ENCODE peak calls at places on chromosomes 6 and 20, in four cellular contexts. L, K, A and C are unnamed samples.

GRCh38 chr6:65707134-65707826 is at the start of gene EYS:
- DNase-seq in K (no peak), A (peak), L (no peak), C (no peak)

GRCh38 chr6:149335924-149336323 is 18.4 kb downstream of the TAB2 start:
- DNase-seq in L (no peak), A (no peak), K (peak), C (no peak)

GRCh38 chr20:17530716-17531536 is at the start of gene BFSP1:
- DNase-seq in K (no peak), L (no peak), A (peak), C (peak)

GRCh38 chr6:16619017-16619416 is 142.2 kb downstream of the ATXN1 start:
- DNase-seq in K (no peak), A (no peak), L (no peak), C (no peak)

GRCh38 chr20:2637246-2637645 is 15.2 kb upstream of the NOP56 start:
- DNase-seq in K (no peak), L (no peak), A (no peak), C (no peak)

GRCh38 chr20:38127011-38127621 is 38.0 kb downstream of the TGM2 start:
- DNase-seq in L (no peak), K (peak), A (peak), C (no peak)

GRCh38 chr6:120875900-120876299 is 458.4 kb downstream of the TBC1D32 start:
- DNase-seq in K (no peak), A (no peak), L (no peak), C (no peak)

GRCh38 chr20:53922901-53923314 is 147.5 kb downstream of the BCAS1 start:
- DNase-seq in A (no peak), L (no peak), K (no peak), C (no peak)

GRCh38 chr20:16518068-16518783 is 55.0 kb downstream of the KIF16B start:
- DNase-seq in L (no peak), K (no peak), A (peak), C (no peak)